ENCODE peak calls at places on chromosomes 11 and 22, in four cellular contexts. S is activated CD4-positive, alpha-beta T cell treated with anti-CD3 and anti-CD28 coated beads for 48 hours; N is dorsolateral prefrontal cortex; J is left kidney. Z is an unnamed sample.
A peak's percentile ranks its signal among the peaks of the same experiment; 100 is the strongest.

GRCh38 chr22:25540912-25541660 is 23.4 kb upstream of the GRK3 start:
- DNase-seq in S (no peak), N (no peak), J (no peak), Z (no peak)

GRCh38 chr11:76207642-76208378 is 1.5 kb upstream of the WNT11 start:
- DNase-seq in S (peak; percentile 84), N (peak; percentile 76), J (peak; percentile 92), Z (peak; percentile 79)

GRCh38 chr11:78420796-78421209 is 3.2 kb upstream of the GAB2 start:
- DNase-seq in S (peak; percentile 75), N (no peak), J (peak; percentile 87), Z (no peak)

GRCh38 chr11:83249972-83250593 is 36.1 kb downstream of the CCDC90B start:
- DNase-seq in S (no peak), N (no peak), J (peak; percentile 54), Z (peak; percentile 13)

GRCh38 chr11:57762235-57762866 is 749 bp downstream of the CTNND1 start:
- DNase-seq in S (no peak), N (peak; percentile 14), J (peak; percentile 78), Z (peak; percentile 77)

GRCh38 chr22:36149464-36149863 is 11.1 kb downstream of the APOL3 start:
- DNase-seq in S (no peak), N (no peak), J (no peak), Z (no peak)

GRCh38 chr22:22682196-22682595 is 37.8 kb downstream of the GGTLC2 start:
- DNase-seq in S (no peak), N (no peak), J (no peak), Z (no peak)

GRCh38 chr11:67558084-67558772 is 25.4 kb upstream of the GSTP1 start:
- DNase-seq in S (no peak), N (no peak), J (peak; percentile 38), Z (no peak)